ENCODE peak calls at places on chromosomes 4 and X, in ten cellular contexts. C is cardiac muscle cell, M is left ventricle myocardium inferior, T is stomach, B is thoracic aorta, U is A549, K is choroid plexus epithelial cell, I is astrocyte of the cerebellum, E is heart left ventricle, G is body of pancreas. W is an unnamed sample.

GRCh38 chrX:103687073-103687695 is 685 bp upstream of the MORF4L2 start:
- DNase-seq in B (peak), G (peak), U (peak), I (no peak), E (peak), C (peak), K (peak), T (peak), M (peak), W (no peak)

GRCh38 chr4:55503164-55503563 is 43.5 kb downstream of the CLOCK start:
- DNase-seq in M (no peak), E (no peak), C (peak), G (no peak), T (no peak), B (no peak), K (peak), I (no peak), U (no peak), W (peak)

GRCh38 chr4:113278324-113278934 is 229.0 kb downstream of the ANK2 start:
- DNase-seq in I (peak), T (peak), M (peak), U (peak), B (no peak), G (peak), C (peak), E (peak), K (peak), W (peak)

GRCh38 chr4:152408514-152409327 is 127.2 kb downstream of the FBXW7 start:
- DNase-seq in B (no peak), E (no peak), T (no peak), C (peak), G (no peak), M (no peak), K (peak), U (peak), I (no peak), W (peak)

GRCh38 chr4:10369517-10369916 is 87.7 kb downstream of the ZNF518B start:
- DNase-seq in G (no peak), K (no peak), M (no peak), I (no peak), C (no peak), U (no peak), E (no peak), B (no peak), T (no peak), W (no peak)

GRCh38 chr4:166400270-166400894 is 527.3 kb downstream of the TLL1 start:
- DNase-seq in M (no peak), U (no peak), B (no peak), E (no peak), T (no peak), G (no peak), C (no peak), K (no peak), I (no peak), W (no peak)

GRCh38 chrX:55767100-55767499 is 49.6 kb downstream of the RRAGB start:
- DNase-seq in B (no peak), C (peak), M (no peak), E (no peak), U (no peak), T (no peak), I (peak), K (peak), G (no peak), W (no peak)

GRCh38 chr4:143393195-143393594 is 56.5 kb downstream of the GAB1 start:
- DNase-seq in U (no peak), M (no peak), E (no peak), C (no peak), T (no peak), K (no peak), G (no peak), B (no peak), I (no peak), W (no peak)

GRCh38 chr4:2798399-2799301 is 5.8 kb downstream of the SH3BP2 start:
- DNase-seq in C (peak), E (peak), M (peak), B (peak), G (peak), T (peak), K (peak), I (no peak), U (no peak), W (no peak)

GRCh38 chrX:40177489-40177888 is 79.7 kb upstream of the BCOR start:
- DNase-seq in B (no peak), G (no peak), I (no peak), U (no peak), M (no peak), K (no peak), T (no peak), C (no peak), E (no peak), W (no peak)
- H3K4me3 ChIP-seq in B (peak), G (no peak), I (no peak), U (no peak), M (peak), K (no peak), T (peak), C (peak), E (peak), W (peak)

DNA sequence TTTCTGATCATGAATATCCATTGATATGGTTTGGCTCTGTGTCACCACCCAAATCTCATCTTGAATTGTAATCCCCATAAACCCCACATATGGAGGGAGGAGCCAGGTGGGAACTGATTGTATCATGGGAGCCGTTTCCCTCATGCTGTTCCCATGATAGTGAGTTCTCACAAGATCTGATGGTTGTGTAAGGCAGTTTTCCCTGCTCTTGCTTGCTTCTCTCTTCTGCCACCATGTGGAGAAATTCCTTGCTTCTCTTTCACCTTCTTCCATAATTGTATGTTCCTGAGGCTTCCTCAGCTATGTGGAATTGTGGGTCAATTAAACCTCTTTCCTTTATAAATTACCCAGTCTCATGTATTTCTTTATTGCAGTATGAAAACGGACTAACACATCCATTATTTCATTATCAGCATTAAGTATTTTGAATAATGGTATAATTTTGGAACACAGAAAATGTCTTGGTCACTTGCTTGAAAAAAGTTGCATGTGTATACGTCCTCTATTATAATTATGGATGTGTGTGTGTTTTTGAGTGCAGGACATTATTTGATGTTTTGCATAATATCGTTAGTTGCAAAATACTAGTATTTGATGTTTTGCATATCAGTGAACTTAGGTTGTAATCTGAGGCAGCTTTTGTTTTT is 334.6 kb downstream of the PCDH10 start:
- DNase-seq in E (no peak), T (no peak), M (no peak), G (peak), K (peak), B (no peak), I (peak), U (no peak), C (peak), W (no peak)
- TF ChIP-seq CTCF in E (no peak), T (no peak), M (peak), G (peak), K (peak), B (peak), I (peak), U (no peak), C (peak), W (no peak)

GRCh38 chr4:139763668-139764067 is 98.0 kb downstream of the MGST2 start:
- DNase-seq in U (no peak), G (no peak), K (no peak), M (no peak), E (peak), C (no peak), I (no peak), B (no peak), T (no peak), W (no peak)

GRCh38 chr4:139762715-139763114 is 97.1 kb downstream of the MGST2 start:
- DNase-seq in T (no peak), B (no peak), I (no peak), E (peak), C (peak), M (no peak), G (no peak), K (no peak), U (no peak), W (no peak)

GRCh38 chr4:139764686-139765085 is 99.1 kb downstream of the MGST2 start:
- DNase-seq in E (peak), I (no peak), G (no peak), C (no peak), K (no peak), M (no peak), B (no peak), T (no peak), U (no peak), W (no peak)

GRCh38 chr4:139763205-139763604 is 97.6 kb downstream of the MGST2 start:
- DNase-seq in M (no peak), E (no peak), U (no peak), I (no peak), B (no peak), K (no peak), T (no peak), G (no peak), C (no peak), W (no peak)

GRCh38 chr4:139764192-139764591 is 98.6 kb downstream of the MGST2 start:
- DNase-seq in U (no peak), G (no peak), B (no peak), E (peak), I (no peak), T (peak), K (no peak), C (no peak), M (peak), W (no peak)
- H3K4me3 ChIP-seq in U (no peak), G (no peak), B (peak), E (peak), I (no peak), T (no peak), K (no peak), C (no peak), M (peak), W (no peak)

GRCh38 chrX:13092455-13092941 is 48.1 kb upstream of the FAM9C start:
- DNase-seq in B (no peak), U (no peak), T (peak), C (no peak), E (no peak), I (no peak), K (no peak), M (no peak), G (peak), W (no peak)
- TF ChIP-seq CTCF in B (no peak), U (no peak), T (no peak), C (no peak), E (no peak), I (no peak), K (no peak), M (no peak), G (no peak), W (no peak)

DNA sequence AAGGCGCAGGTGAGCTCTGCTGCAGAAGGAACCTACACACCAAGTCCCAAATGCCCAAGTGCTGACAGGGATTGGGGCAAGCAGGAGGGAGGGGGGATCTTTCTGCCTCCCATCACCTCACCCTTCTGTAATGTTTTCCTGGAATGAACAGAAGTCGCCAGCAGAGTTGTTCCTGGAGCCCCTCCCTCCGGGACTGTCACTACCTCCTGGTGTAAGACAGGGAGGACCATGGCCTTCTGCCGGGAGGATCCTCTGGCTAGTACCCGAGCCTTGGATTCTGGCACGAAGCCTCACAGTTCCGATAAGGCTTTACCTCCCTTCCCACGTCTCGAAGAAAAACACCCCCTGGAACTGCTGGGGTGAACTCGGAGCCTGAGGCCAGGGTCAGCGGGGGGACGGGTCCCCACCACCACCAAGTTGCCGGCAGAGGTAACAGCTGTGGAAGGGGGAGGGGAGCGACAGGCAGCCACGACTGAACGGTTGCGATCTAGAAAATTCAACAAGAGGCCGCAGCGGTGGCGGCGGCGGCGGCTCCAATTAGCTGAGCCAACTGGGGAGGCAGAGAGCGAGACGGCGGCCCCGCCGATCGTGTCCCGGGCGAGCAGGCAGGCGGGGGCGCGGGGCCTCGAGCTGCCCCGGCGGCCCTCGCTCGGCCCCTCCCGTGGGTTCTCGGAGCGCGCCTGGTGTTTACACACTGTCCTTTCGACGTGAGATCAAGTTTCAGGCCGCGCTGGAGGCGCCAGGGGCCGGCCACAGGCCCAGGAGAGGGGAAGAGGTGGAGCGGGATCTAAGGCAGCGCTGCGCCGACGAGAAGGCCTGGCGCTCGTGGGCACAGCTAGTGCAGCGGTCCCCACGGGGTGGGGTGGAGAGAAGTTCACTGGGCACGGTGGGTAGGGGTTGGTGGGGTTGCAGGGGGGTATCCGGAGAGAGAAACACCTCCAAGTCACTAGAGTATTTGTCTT is 53.7 kb upstream of the BCOR start:
- DNase-seq in B (no peak), G (no peak), C (no peak), M (no peak), K (no peak), E (peak), I (no peak), T (peak), U (no peak), W (no peak)
- H3K4me3 ChIP-seq in B (peak), G (no peak), C (peak), M (peak), K (peak), E (no peak), I (no peak), T (no peak), U (no peak), W (no peak)

GRCh38 chr4:147525494-147526271 is 44.8 kb downstream of the EDNRA start:
- DNase-seq in E (no peak), G (no peak), M (no peak), I (no peak), K (no peak), T (no peak), C (no peak), U (no peak), B (no peak), W (no peak)
- TF ChIP-seq CTCF in E (no peak), G (no peak), M (no peak), I (no peak), K (no peak), T (no peak), C (no peak), U (no peak), B (no peak), W (no peak)

DNA sequence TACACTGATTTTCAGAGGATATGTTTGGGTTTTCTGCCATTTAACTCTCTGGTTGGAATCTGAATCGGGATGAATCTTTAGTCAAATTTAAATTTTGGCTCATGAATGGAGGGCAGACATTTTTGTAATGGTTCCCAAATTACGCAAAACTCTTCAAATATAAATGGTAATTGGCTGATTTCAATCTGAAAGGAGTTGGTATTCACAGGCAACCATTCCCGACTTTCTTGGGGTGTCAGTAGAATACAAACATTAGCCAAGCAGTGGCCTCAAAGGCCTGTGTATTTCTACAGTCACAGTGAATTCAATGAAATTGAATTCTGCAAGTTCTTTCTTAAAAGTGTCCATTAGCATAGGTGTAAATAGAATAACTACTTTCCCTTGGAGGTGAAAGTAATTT is 668.8 kb upstream of the PRKX start:
- DNase-seq in T (no peak), U (no peak), K (no peak), E (no peak), C (no peak), B (no peak), M (no peak), G (no peak), I (no peak), W (no peak)
- H3K4me3 ChIP-seq in T (no peak), U (no peak), K (no peak), E (no peak), C (no peak), B (no peak), M (no peak), G (no peak), I (no peak), W (no peak)

GRCh38 chr4:48138936-48139335 is 4.9 kb upstream of the TXK start:
- DNase-seq in C (no peak), B (no peak), K (no peak), I (no peak), E (no peak), T (no peak), M (no peak), U (no peak), G (no peak), W (no peak)

GRCh38 chr4:48141048-48141447 is 7.0 kb upstream of the TXK start:
- DNase-seq in M (no peak), B (no peak), I (peak), K (peak), T (no peak), U (peak), C (peak), G (no peak), E (no peak), W (peak)

GRCh38 chr4:48139688-48140087 is 5.6 kb upstream of the TXK start:
- DNase-seq in E (no peak), G (no peak), I (no peak), T (no peak), M (no peak), K (no peak), U (no peak), C (peak), B (no peak), W (no peak)

GRCh38 chr4:48137766-48138349 is 3.8 kb upstream of the TXK start:
- DNase-seq in C (no peak), I (no peak), M (no peak), G (no peak), T (no peak), U (no peak), B (no peak), K (no peak), E (no peak), W (no peak)

DNA sequence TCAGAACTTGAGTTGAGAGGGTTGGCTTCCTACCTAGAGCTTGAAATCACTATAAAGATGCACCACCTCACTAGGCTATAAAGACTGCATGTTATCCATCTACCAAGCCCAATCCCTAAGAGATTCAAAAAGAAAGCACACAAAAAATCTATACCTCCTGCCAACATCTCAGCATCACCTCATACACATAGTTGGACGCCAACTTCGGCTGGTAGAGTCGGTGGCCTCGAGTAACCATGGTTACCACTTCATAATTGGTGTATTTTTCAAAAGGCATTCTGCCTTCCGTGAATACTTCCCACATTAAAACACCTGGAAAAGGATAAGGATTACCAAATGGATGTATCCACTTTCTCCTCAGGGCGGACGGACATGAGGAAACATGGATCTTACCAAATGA is 4.5 kb upstream of the TXK start:
- DNase-seq in U (no peak), G (no peak), C (no peak), I (no peak), K (no peak), B (no peak), T (no peak), E (no peak), M (no peak), W (no peak)
- TF ChIP-seq CTCF in U (no peak), G (no peak), C (no peak), I (no peak), K (no peak), B (no peak), T (no peak), E (no peak), M (no peak), W (no peak)

GRCh38 chr4:8079916-8080753 is 78.5 kb downstream of the ABLIM2 start:
- DNase-seq in K (no peak), C (no peak), T (no peak), E (peak), G (no peak), M (peak), U (no peak), B (no peak), I (no peak), W (no peak)

GRCh38 chr4:8082517-8083055 is 76.0 kb downstream of the ABLIM2 start:
- DNase-seq in C (peak), T (no peak), G (no peak), K (peak), B (no peak), E (no peak), U (no peak), M (no peak), I (peak), W (no peak)

GRCh38 chr4:8080754-8081065 is 77.9 kb downstream of the ABLIM2 start:
- DNase-seq in M (no peak), B (no peak), U (no peak), I (no peak), C (no peak), K (no peak), G (no peak), E (no peak), T (no peak), W (no peak)

GRCh38 chr4:8081621-8082516 is 76.7 kb downstream of the ABLIM2 start:
- DNase-seq in B (no peak), K (no peak), M (no peak), G (no peak), I (no peak), U (no peak), C (no peak), E (no peak), T (no peak), W (no peak)

GRCh38 chr4:8081171-8081570 is 77.4 kb downstream of the ABLIM2 start:
- DNase-seq in C (no peak), E (no peak), B (no peak), T (no peak), I (no peak), G (no peak), K (no peak), M (no peak), U (no peak), W (no peak)
- H3K4me3 ChIP-seq in C (no peak), E (no peak), B (no peak), T (no peak), I (no peak), G (no peak), K (no peak), M (no peak), U (no peak), W (no peak)

DNA sequence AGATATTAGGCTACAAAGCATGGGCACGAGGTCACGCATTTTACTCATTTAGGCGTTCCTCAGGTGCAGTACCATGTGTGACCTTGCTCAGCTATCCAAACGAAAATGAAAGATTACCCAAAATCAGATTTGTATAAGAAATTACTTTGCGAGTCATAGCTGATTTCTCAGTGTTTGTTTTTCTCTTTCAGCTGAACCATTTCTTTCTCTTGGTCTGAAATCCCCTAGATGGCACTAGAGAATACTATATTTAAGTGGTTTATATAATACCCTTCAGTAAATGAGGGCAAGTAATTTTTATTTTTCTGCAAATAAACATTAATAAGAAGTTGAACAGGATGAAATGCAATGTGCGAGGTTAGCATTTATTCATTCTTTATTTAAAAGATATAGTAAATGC is 496.6 kb downstream of the STIM2 start:
- DNase-seq in I (peak), T (no peak), C (peak), M (no peak), B (no peak), E (no peak), K (peak), U (no peak), G (no peak), W (no peak)
- TF ChIP-seq CTCF in I (peak), T (no peak), C (no peak), M (peak), B (peak), E (peak), K (no peak), U (no peak), G (peak), W (no peak)

W was measured in HFF-Myc.